ENCODE peak calls at places on chromosomes 5 and 9, in eight cellular contexts. A is fibroblast of the aortic adventitia, W is fibroblast of lung, U is fibroblast of mammary gland, F is tibial artery, V is uterus, O is PC-3, T is progenitor cell of endocrine pancreas. R is an unnamed sample.

GRCh38 chr9:82894961-82895902 is 167.7 kb downstream of the RASEF start:
- DNase-seq in T (no peak), A (no peak), O (no peak), W (no peak), F (no peak), V (no peak), U (no peak), R (no peak)

GRCh38 chr9:122265265-122265900 is 701 bp downstream of the MRRF start:
- DNase-seq in F (no peak), A (peak; percentile 34), U (peak; percentile 46), V (no peak), W (peak; percentile 9), T (no peak), O (peak; percentile 37), R (no peak)

GRCh38 chr5:42620579-42621216 is 135.9 kb upstream of the CCDC152 start:
- DNase-seq in U (peak; percentile 32), V (no peak), F (no peak), A (peak; percentile 13), O (no peak), T (no peak), W (peak; percentile 24), R (no peak)

GRCh38 chr9:136342191-136343120 is 15.1 kb downstream of the GPSM1 start:
- DNase-seq in W (peak; percentile 70), O (no peak), U (peak; percentile 52), A (peak; percentile 44), F (peak; percentile 62), V (peak; percentile 82), T (peak; percentile 87), R (peak; percentile 96)

GRCh38 chr9:88971131-88971960 is 19.9 kb upstream of the S1PR3 start:
- DNase-seq in T (no peak), F (peak; percentile 3), U (no peak), A (no peak), W (peak; percentile 52), O (no peak), V (no peak), R (no peak)

GRCh38 chr9:86868611-86869010 is 78.7 kb downstream of the GAS1 start:
- DNase-seq in O (no peak), U (no peak), F (no peak), A (no peak), V (no peak), W (no peak), T (no peak), R (no peak)

GRCh38 chr9:95508242-95508967 is 8.4 kb downstream of the PTCH1 start:
- DNase-seq in O (no peak), U (no peak), T (no peak), F (no peak), V (no peak), A (no peak), W (peak; percentile 40), R (peak; percentile 62)

GRCh38 chr5:14948341-14948830 is 76.8 kb upstream of the ANKH start:
- DNase-seq in A (no peak), F (no peak), O (no peak), V (no peak), U (no peak), T (no peak), W (peak; percentile 59), R (no peak)

GRCh38 chr9:124412228-124412575 is 3.0 kb downstream of the PSMB7 start:
- DNase-seq in T (no peak), O (no peak), F (no peak), V (no peak), U (no peak), W (no peak), A (no peak), R (no peak)

GRCh38 chr5:104540448-104540847 is 977.9 kb upstream of the NUDT12 start:
- DNase-seq in F (no peak), A (peak; percentile 78), V (no peak), U (peak; percentile 18), O (peak; percentile 91), T (no peak), W (peak; percentile 68), R (no peak)

GRCh38 chr9:110835404-110835803 is 166.8 kb downstream of the MUSK start:
- DNase-seq in O (peak; percentile 87), A (peak; percentile 94), W (peak; percentile 93), U (peak; percentile 89), F (no peak), T (no peak), V (no peak), R (no peak)

GRCh38 chr5:50666261-50667078 is at the start of gene PARP8:
- DNase-seq in W (peak; percentile 36), O (no peak), T (peak; percentile 29), F (peak; percentile 51), A (peak; percentile 60), V (peak; percentile 50), U (peak; percentile 43), R (peak; percentile 25)

GRCh38 chr5:132427285-132428146 is 58.0 kb downstream of the SLC22A5 start:
- DNase-seq in O (peak; percentile 54), A (no peak), U (no peak), W (no peak), V (no peak), T (no peak), F (peak; percentile 36), R (no peak)

GRCh38 chr9:90870646-90871326 is 69.2 kb downstream of the SYK start:
- DNase-seq in U (peak; percentile 56), V (peak; percentile 31), W (peak; percentile 20), A (peak; percentile 66), O (peak; percentile 59), F (no peak), T (no peak), R (peak; percentile 37)

DNA sequence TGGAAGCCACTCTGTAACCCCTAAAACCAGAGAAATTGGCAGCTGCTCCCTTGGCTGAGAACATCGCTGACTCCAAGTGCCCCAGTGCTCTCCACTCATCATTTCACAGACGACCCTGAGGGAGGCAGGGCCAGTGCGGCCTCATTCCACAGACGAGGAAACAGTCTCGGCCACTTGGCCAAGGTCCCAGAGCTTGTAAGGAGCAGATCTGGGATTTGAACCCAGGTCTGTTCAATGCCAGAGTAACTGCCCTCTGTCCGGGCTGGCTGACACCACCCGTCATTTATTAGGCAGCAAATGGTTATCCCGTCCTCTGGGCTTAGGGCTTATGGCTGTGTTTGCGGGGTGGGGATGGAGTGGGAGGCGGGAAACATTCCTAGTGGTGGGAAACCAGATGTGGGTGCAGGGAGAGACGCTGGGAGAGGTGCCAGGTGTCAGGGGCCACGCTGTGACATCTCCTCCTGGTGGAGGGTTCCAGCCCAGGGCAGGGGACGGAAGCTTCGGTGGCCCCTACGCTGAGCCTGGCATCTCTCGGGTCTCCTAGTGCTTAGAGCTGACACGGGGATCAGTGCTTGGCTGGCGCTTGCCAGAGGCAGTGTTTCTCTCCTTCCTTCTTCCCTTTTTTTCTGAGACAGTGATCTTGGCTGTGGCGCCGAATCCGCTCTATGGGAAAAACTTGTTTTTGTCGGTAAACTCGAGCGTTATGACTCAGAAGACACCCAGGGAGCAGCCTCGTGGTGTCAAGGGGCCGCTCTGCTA is 20.1 kb upstream of the IER5L start:
- DNase-seq in F (peak; percentile 84), V (peak; percentile 84), T (no peak), A (peak; percentile 79), W (peak; percentile 91), O (no peak), U (peak; percentile 90), R (no peak)
- TF ChIP-seq CTCF in F (no peak), V (no peak), T (no peak), A (no peak), W (no peak), O (no peak), U (no peak), R (no peak)

GRCh38 chr5:90553711-90554110 is 4.9 kb upstream of the ADGRV1 start:
- DNase-seq in A (no peak), F (no peak), W (no peak), O (no peak), T (no peak), U (no peak), V (no peak), R (no peak)
- TF ChIP-seq CTCF in A (no peak), F (no peak), W (no peak), O (no peak), T (no peak), U (no peak), V (no peak), R (no peak)

DNA sequence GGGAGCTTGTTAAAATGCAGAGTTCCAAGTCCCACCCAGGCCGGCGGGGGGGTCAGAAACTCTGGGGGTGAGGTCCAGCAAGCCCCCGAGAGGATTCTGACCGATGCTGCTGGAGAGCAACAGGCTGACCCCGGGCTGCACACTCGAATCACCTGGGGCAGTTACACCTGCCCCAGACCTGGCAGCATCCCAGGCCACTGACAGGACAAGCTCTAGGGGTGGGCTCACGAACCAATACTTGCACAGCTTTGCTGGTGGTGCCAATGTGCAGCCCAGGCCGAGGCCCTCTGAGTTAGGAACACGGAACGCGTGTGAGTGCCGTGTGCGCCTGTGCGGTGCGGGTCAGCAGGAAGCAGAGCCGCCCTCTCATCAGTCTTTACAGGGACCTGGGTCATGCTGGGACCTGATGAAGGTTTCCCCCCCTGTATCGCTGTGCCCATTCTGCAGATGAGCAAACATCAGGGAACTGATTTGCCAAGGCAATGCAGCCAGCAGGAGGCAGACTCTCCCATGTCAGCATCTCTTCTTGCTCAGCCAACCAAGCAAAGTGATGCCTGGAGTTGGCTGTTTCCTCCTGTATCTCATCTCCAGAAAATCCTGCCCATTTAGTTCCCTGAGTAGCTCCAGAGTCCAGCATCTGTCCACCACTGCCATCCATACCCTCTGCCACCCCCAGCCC is 16.3 kb downstream of the FAM163B start:
- DNase-seq in W (no peak), V (no peak), A (no peak), F (no peak), O (no peak), T (no peak), U (peak; percentile 14), R (no peak)
- TF ChIP-seq CTCF in W (no peak), V (no peak), A (peak; percentile 7), F (no peak), O (no peak), T (no peak), U (peak; percentile 22), R (no peak)

GRCh38 chr9:97591535-97591934 is 41.6 kb downstream of the TSTD2 start:
- DNase-seq in V (no peak), U (no peak), W (no peak), A (no peak), F (no peak), O (no peak), T (no peak), R (no peak)
- TF ChIP-seq CTCF in V (no peak), U (no peak), W (no peak), A (no peak), F (no peak), O (no peak), T (no peak), R (no peak)

GRCh38 chr9:17082343-17082742 is 52.5 kb upstream of the CNTLN start:
- DNase-seq in O (no peak), F (no peak), W (peak; percentile 61), V (peak; percentile 32), A (peak; percentile 49), U (peak; percentile 45), T (no peak), R (peak; percentile 44)
- TF ChIP-seq CTCF in O (no peak), F (no peak), W (peak; percentile 14), V (peak; percentile 37), A (peak; percentile 27), U (peak; percentile 12), T (no peak), R (no peak)

R was measured in mesothelial cell of epicardium.